ENCODE peak calls at places on chromosomes 1 and 21, in nine cellular contexts. One of them, this sample, is unnamed.

GRCh38 chr1:101567582-101568189 is 330.9 kb downstream of the S1PR1 start:
- DNase-seq in pancreas: peak
- DNase-seq in right lobe of liver: peak
- DNase-seq in bronchial epithelial cell: peak
- DNase-seq in left lung: peak
- DNase-seq in GM23338: peak
- DNase-seq in astrocyte of the spinal cord: peak
- DNase-seq in GM12865: peak
- DNase-seq in GM12864: peak
- DNase-seq in this sample: peak

GRCh38 chr1:66271216-66271903 is 262.6 kb upstream of the SGIP1 start:
- DNase-seq in pancreas: peak
- DNase-seq in right lobe of liver: peak
- DNase-seq in bronchial epithelial cell: peak
- DNase-seq in left lung: no peak
- DNase-seq in GM23338: peak
- DNase-seq in astrocyte of the spinal cord: peak
- DNase-seq in GM12865: peak
- DNase-seq in GM12864: no peak
- DNase-seq in this sample: peak

GRCh38 chr1:156439036-156439435 is 61.5 kb downstream of the MEF2D start:
- DNase-seq in pancreas: no peak
- DNase-seq in right lobe of liver: no peak
- DNase-seq in bronchial epithelial cell: no peak
- DNase-seq in left lung: no peak
- DNase-seq in GM23338: peak
- DNase-seq in astrocyte of the spinal cord: no peak
- DNase-seq in GM12865: no peak
- DNase-seq in GM12864: no peak
- DNase-seq in this sample: no peak

GRCh38 chr1:114764689-114765088 is 6.9 kb upstream of the CSDE1 start:
- DNase-seq in pancreas: no peak
- DNase-seq in right lobe of liver: no peak
- DNase-seq in bronchial epithelial cell: no peak
- DNase-seq in left lung: no peak
- DNase-seq in GM23338: peak
- DNase-seq in astrocyte of the spinal cord: no peak
- DNase-seq in GM12865: no peak
- DNase-seq in GM12864: no peak
- DNase-seq in this sample: no peak

GRCh38 chr1:59316497-59317128 is 19.7 kb downstream of the FGGY start:
- DNase-seq in pancreas: no peak
- DNase-seq in right lobe of liver: no peak
- DNase-seq in bronchial epithelial cell: no peak
- DNase-seq in left lung: no peak
- DNase-seq in GM23338: no peak
- DNase-seq in astrocyte of the spinal cord: peak
- DNase-seq in GM12865: no peak
- DNase-seq in GM12864: peak
- DNase-seq in this sample: no peak

GRCh38 chr1:174800221-174800791 is 199.4 kb upstream of the CACYBP start:
- DNase-seq in pancreas: no peak
- DNase-seq in right lobe of liver: no peak
- DNase-seq in bronchial epithelial cell: no peak
- DNase-seq in left lung: no peak
- DNase-seq in GM23338: peak
- DNase-seq in astrocyte of the spinal cord: no peak
- DNase-seq in GM12865: no peak
- DNase-seq in GM12864: no peak
- DNase-seq in this sample: no peak

GRCh38 chr21:17514124-17514481 is 1.3 kb downstream of the CXADR start:
- DNase-seq in pancreas: no peak
- DNase-seq in right lobe of liver: no peak
- DNase-seq in bronchial epithelial cell: peak
- DNase-seq in left lung: no peak
- DNase-seq in GM23338: peak
- DNase-seq in astrocyte of the spinal cord: peak
- DNase-seq in GM12865: no peak
- DNase-seq in GM12864: no peak
- DNase-seq in this sample: peak

GRCh38 chr1:119679223-119679622 is 31.2 kb upstream of the ZNF697 start:
- DNase-seq in pancreas: no peak
- DNase-seq in right lobe of liver: no peak
- DNase-seq in bronchial epithelial cell: no peak
- DNase-seq in left lung: no peak
- DNase-seq in GM23338: peak
- DNase-seq in astrocyte of the spinal cord: no peak
- DNase-seq in GM12865: no peak
- DNase-seq in GM12864: no peak
- DNase-seq in this sample: no peak

GRCh38 chr21:45611296-45611695 is 32.2 kb upstream of the PCBP3 start:
- DNase-seq in pancreas: no peak
- DNase-seq in right lobe of liver: no peak
- DNase-seq in bronchial epithelial cell: no peak
- DNase-seq in left lung: no peak
- DNase-seq in GM23338: no peak
- DNase-seq in astrocyte of the spinal cord: no peak
- DNase-seq in GM12865: no peak
- DNase-seq in GM12864: no peak
- DNase-seq in this sample: no peak

GRCh38 chr1:46461809-46462448 is 27.7 kb upstream of the DMBX1 start:
- DNase-seq in pancreas: no peak
- DNase-seq in right lobe of liver: no peak
- DNase-seq in bronchial epithelial cell: peak
- DNase-seq in left lung: no peak
- DNase-seq in GM23338: no peak
- DNase-seq in astrocyte of the spinal cord: no peak
- DNase-seq in GM12865: no peak
- DNase-seq in GM12864: no peak
- DNase-seq in this sample: no peak

GRCh38 chr1:202130816-202131522 is 8.3 kb downstream of the GPR37L1 start:
- DNase-seq in pancreas: no peak
- DNase-seq in right lobe of liver: no peak
- DNase-seq in bronchial epithelial cell: no peak
- DNase-seq in left lung: no peak
- DNase-seq in GM23338: no peak
- DNase-seq in astrocyte of the spinal cord: no peak
- DNase-seq in GM12865: no peak
- DNase-seq in GM12864: no peak
- DNase-seq in this sample: no peak

GRCh38 chr1:51469518-51469917 is 49.5 kb downstream of the EPS15 start:
- DNase-seq in pancreas: no peak
- DNase-seq in right lobe of liver: no peak
- DNase-seq in bronchial epithelial cell: no peak
- DNase-seq in left lung: no peak
- DNase-seq in GM23338: no peak
- DNase-seq in astrocyte of the spinal cord: no peak
- DNase-seq in GM12865: no peak
- DNase-seq in GM12864: no peak
- DNase-seq in this sample: no peak

GRCh38 chr1:6028042-6028895 is 17.4 kb upstream of the KCNAB2 start:
- DNase-seq in pancreas: no peak
- DNase-seq in right lobe of liver: peak
- DNase-seq in bronchial epithelial cell: peak
- DNase-seq in left lung: peak
- DNase-seq in GM23338: no peak
- DNase-seq in astrocyte of the spinal cord: no peak
- DNase-seq in GM12865: peak
- DNase-seq in GM12864: peak
- DNase-seq in this sample: peak

GRCh38 chr1:209989525-209989924 is 51.5 kb downstream of the SYT14 start:
- DNase-seq in pancreas: no peak
- DNase-seq in right lobe of liver: no peak
- DNase-seq in bronchial epithelial cell: peak
- DNase-seq in left lung: no peak
- DNase-seq in GM23338: no peak
- DNase-seq in astrocyte of the spinal cord: peak
- DNase-seq in GM12865: no peak
- DNase-seq in GM12864: no peak
- DNase-seq in this sample: peak
- TF ChIP-seq CTCF in pancreas: peak
- TF ChIP-seq CTCF in right lobe of liver: peak
- TF ChIP-seq CTCF in bronchial epithelial cell: no peak
- TF ChIP-seq CTCF in left lung: no peak
- TF ChIP-seq CTCF in GM23338: no peak
- TF ChIP-seq CTCF in astrocyte of the spinal cord: no peak
- TF ChIP-seq CTCF in GM12865: no peak
- TF ChIP-seq CTCF in GM12864: no peak
- TF ChIP-seq CTCF in this sample: no peak

GRCh38 chr1:8023995-8024313 is 2.2 kb downstream of the ERRFI1 start:
- DNase-seq in pancreas: no peak
- DNase-seq in right lobe of liver: no peak
- DNase-seq in bronchial epithelial cell: no peak
- DNase-seq in left lung: no peak
- DNase-seq in GM23338: no peak
- DNase-seq in astrocyte of the spinal cord: no peak
- DNase-seq in GM12865: no peak
- DNase-seq in GM12864: no peak
- DNase-seq in this sample: no peak

GRCh38 chr1:8025671-8026144 is 401 bp downstream of the ERRFI1 start:
- DNase-seq in pancreas: no peak
- DNase-seq in right lobe of liver: no peak
- DNase-seq in bronchial epithelial cell: no peak
- DNase-seq in left lung: peak
- DNase-seq in GM23338: no peak
- DNase-seq in astrocyte of the spinal cord: no peak
- DNase-seq in GM12865: peak
- DNase-seq in GM12864: no peak
- DNase-seq in this sample: no peak

GRCh38 chr1:8023287-8023994 is 2.7 kb downstream of the ERRFI1 start:
- DNase-seq in pancreas: peak
- DNase-seq in right lobe of liver: no peak
- DNase-seq in bronchial epithelial cell: no peak
- DNase-seq in left lung: no peak
- DNase-seq in GM23338: no peak
- DNase-seq in astrocyte of the spinal cord: no peak
- DNase-seq in GM12865: no peak
- DNase-seq in GM12864: no peak
- DNase-seq in this sample: no peak

GRCh38 chr1:8025061-8025670 is 943 bp downstream of the ERRFI1 start:
- DNase-seq in pancreas: no peak
- DNase-seq in right lobe of liver: no peak
- DNase-seq in bronchial epithelial cell: peak
- DNase-seq in left lung: no peak
- DNase-seq in GM23338: no peak
- DNase-seq in astrocyte of the spinal cord: peak
- DNase-seq in GM12865: no peak
- DNase-seq in GM12864: no peak
- DNase-seq in this sample: peak

DNA sequence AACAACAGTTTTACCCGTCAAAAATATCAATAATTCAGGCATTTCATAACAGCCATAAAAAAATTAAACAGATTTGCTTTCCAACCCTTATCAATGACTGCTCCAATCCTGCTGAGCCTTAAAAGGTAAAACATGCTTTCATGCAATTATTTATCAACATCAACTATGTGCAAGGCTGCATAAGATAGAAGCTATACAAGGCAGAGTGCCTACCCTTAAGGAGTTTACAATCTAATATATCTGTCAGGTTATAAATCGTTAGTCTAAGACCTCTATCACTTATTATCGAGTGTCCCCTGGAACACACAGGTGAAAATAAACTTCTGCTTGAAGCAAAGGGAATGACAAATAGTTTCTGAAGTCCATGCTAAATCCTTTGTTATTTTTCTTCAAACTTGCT is 1.8 kb downstream of the ERRFI1 start:
- DNase-seq in pancreas: no peak
- DNase-seq in right lobe of liver: no peak
- DNase-seq in bronchial epithelial cell: no peak
- DNase-seq in left lung: no peak
- DNase-seq in GM23338: no peak
- DNase-seq in astrocyte of the spinal cord: peak
- DNase-seq in GM12865: no peak
- DNase-seq in GM12864: no peak
- DNase-seq in this sample: no peak
- H3K4me3 ChIP-seq in pancreas: peak
- H3K4me3 ChIP-seq in right lobe of liver: peak
- H3K4me3 ChIP-seq in bronchial epithelial cell: peak
- H3K4me3 ChIP-seq in left lung: peak
- H3K4me3 ChIP-seq in GM23338: peak
- H3K4me3 ChIP-seq in astrocyte of the spinal cord: peak
- H3K4me3 ChIP-seq in GM12865: no peak
- H3K4me3 ChIP-seq in GM12864: no peak
- H3K4me3 ChIP-seq in this sample: peak

DNA sequence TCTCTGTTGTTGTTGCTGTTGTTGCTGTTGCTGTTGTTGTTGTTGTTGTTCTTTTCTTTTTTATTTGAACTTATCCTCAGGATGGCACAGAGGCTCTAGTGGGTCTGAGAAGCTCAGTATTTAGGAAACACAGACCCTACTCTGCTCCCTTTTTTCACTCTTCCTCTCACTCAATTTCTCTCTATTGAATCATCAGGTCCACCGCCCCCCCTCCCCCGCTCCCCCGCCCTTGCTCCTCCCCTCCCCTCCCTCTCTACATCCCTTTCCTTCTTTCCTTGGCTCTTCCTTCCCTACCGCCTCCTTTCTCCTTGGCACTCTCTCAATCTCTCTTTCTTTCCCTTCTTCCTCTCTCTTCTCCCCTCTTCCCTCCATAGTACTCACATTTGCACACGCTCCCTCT is 218.5 kb upstream of the ZC3H12A start:
- DNase-seq in pancreas: no peak
- DNase-seq in right lobe of liver: no peak
- DNase-seq in bronchial epithelial cell: no peak
- DNase-seq in left lung: no peak
- DNase-seq in GM23338: peak
- DNase-seq in astrocyte of the spinal cord: no peak
- DNase-seq in GM12865: no peak
- DNase-seq in GM12864: no peak
- DNase-seq in this sample: no peak
- TF ChIP-seq CTCF in pancreas: no peak
- TF ChIP-seq CTCF in right lobe of liver: no peak
- TF ChIP-seq CTCF in bronchial epithelial cell: no peak
- TF ChIP-seq CTCF in left lung: no peak
- TF ChIP-seq CTCF in GM23338: no peak
- TF ChIP-seq CTCF in astrocyte of the spinal cord: no peak
- TF ChIP-seq CTCF in GM12865: no peak
- TF ChIP-seq CTCF in GM12864: no peak
- TF ChIP-seq CTCF in this sample: no peak

DNA sequence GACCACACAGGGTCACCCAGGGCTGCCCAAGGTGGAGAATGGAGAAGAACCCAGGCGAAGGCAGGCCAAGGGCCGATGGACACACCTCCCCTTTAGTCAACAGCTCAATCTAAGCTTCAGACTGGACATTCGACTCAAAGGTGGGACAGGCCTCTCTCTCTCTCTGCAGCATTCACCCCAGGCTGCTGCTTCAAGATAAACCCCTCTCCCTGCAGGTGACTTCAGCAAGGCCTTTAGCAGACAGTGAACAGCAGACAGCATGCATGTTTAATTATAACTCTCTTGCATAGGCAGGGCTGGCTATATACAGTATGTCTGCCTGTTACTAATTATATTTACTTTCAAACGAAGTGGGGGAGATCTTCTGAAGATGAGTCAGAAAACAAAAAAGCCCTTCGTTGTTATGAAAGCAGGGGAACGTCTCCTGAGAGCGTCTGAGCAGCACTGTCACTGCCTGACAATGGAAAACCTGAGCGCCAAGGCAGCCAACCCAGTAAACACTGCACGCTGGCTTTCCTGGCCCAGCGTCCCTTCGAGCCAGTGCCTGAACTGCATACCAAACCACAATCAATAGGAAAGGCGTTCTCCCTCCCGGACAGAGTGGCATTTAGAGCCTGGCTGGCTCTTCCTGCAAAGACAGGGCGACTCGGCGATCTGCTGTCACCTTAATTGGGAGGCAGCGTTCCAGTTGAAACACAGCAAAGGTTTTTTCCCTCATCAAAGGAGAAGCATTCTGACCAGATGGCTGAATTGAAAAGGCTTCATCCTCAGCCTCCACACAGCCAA is 54.1 kb downstream of the TOMM20 start:
- DNase-seq in pancreas: peak
- DNase-seq in right lobe of liver: peak
- DNase-seq in bronchial epithelial cell: peak
- DNase-seq in left lung: no peak
- DNase-seq in GM23338: peak
- DNase-seq in astrocyte of the spinal cord: peak
- DNase-seq in GM12865: peak
- DNase-seq in GM12864: no peak
- DNase-seq in this sample: peak
- H3K4me3 ChIP-seq in pancreas: no peak
- H3K4me3 ChIP-seq in right lobe of liver: peak
- H3K4me3 ChIP-seq in bronchial epithelial cell: no peak
- H3K4me3 ChIP-seq in left lung: no peak
- H3K4me3 ChIP-seq in GM23338: no peak
- H3K4me3 ChIP-seq in astrocyte of the spinal cord: no peak
- H3K4me3 ChIP-seq in GM12865: peak
- H3K4me3 ChIP-seq in GM12864: peak
- H3K4me3 ChIP-seq in this sample: no peak

This sample was measured in epithelial cell of esophagus.